ENCODE peak calls at places on chromosomes 7 and 10, in eight cellular contexts. One of them, this sample, is unnamed.

GRCh38 chr7:25846722-25847121 is 305.3 kb upstream of the NFE2L3 start:
- DNase-seq in GM23248: peak; percentile 72
- DNase-seq in effector memory CD4-positive, alpha-beta T cell: no peak
- DNase-seq in mammary epithelial cell: peak; percentile 28
- DNase-seq in Karpas-422: no peak
- DNase-seq in tibial nerve: peak; percentile 72
- DNase-seq in fibroblast of lung: peak; percentile 88
- DNase-seq in CD8-positive, alpha-beta memory T cell: no peak
- DNase-seq in this sample: no peak

GRCh38 chr7:48101880-48102448 is 12.9 kb downstream of the UPP1 start:
- DNase-seq in Karpas-422: peak; percentile 68
- DNase-seq in effector memory CD4-positive, alpha-beta T cell: no peak
- DNase-seq in GM23248: no peak
- DNase-seq in CD8-positive, alpha-beta memory T cell: no peak
- DNase-seq in mammary epithelial cell: no peak
- DNase-seq in fibroblast of lung: no peak
- DNase-seq in tibial nerve: no peak
- DNase-seq in this sample: no peak

GRCh38 chr7:135428011-135428410 is 81.9 kb downstream of the CNOT4 start:
- DNase-seq in effector memory CD4-positive, alpha-beta T cell: no peak
- DNase-seq in Karpas-422: no peak
- DNase-seq in mammary epithelial cell: no peak
- DNase-seq in fibroblast of lung: no peak
- DNase-seq in GM23248: no peak
- DNase-seq in tibial nerve: no peak
- DNase-seq in CD8-positive, alpha-beta memory T cell: no peak
- DNase-seq in this sample: no peak

GRCh38 chr7:73974948-73975926 is 52.7 kb upstream of the ELN start:
- DNase-seq in effector memory CD4-positive, alpha-beta T cell: no peak
- DNase-seq in GM23248: no peak
- DNase-seq in tibial nerve: no peak
- DNase-seq in CD8-positive, alpha-beta memory T cell: no peak
- DNase-seq in mammary epithelial cell: no peak
- DNase-seq in Karpas-422: no peak
- DNase-seq in fibroblast of lung: no peak
- DNase-seq in this sample: no peak

GRCh38 chr7:5677538-5678294 is 103.7 kb downstream of the RNF216 start:
- DNase-seq in Karpas-422: peak; percentile 92
- DNase-seq in effector memory CD4-positive, alpha-beta T cell: no peak
- DNase-seq in tibial nerve: peak; percentile 45
- DNase-seq in fibroblast of lung: peak; percentile 68
- DNase-seq in mammary epithelial cell: peak; percentile 63
- DNase-seq in GM23248: peak; percentile 86
- DNase-seq in CD8-positive, alpha-beta memory T cell: peak; percentile 42
- DNase-seq in this sample: no peak

GRCh38 chr7:14073543-14073942 is 84.1 kb upstream of the ETV1 start:
- DNase-seq in mammary epithelial cell: no peak
- DNase-seq in Karpas-422: no peak
- DNase-seq in GM23248: no peak
- DNase-seq in CD8-positive, alpha-beta memory T cell: no peak
- DNase-seq in fibroblast of lung: no peak
- DNase-seq in tibial nerve: no peak
- DNase-seq in effector memory CD4-positive, alpha-beta T cell: no peak
- DNase-seq in this sample: no peak

GRCh38 chr7:27640914-27641570 is 21.6 kb downstream of the HIBADH start:
- DNase-seq in tibial nerve: no peak
- DNase-seq in GM23248: peak; percentile 29
- DNase-seq in Karpas-422: no peak
- DNase-seq in fibroblast of lung: peak; percentile 76
- DNase-seq in CD8-positive, alpha-beta memory T cell: no peak
- DNase-seq in mammary epithelial cell: peak; percentile 48
- DNase-seq in effector memory CD4-positive, alpha-beta T cell: no peak
- DNase-seq in this sample: no peak

GRCh38 chr10:32971536-32972091 is 13.6 kb upstream of the ITGB1 start:
- DNase-seq in mammary epithelial cell: no peak
- DNase-seq in fibroblast of lung: no peak
- DNase-seq in CD8-positive, alpha-beta memory T cell: no peak
- DNase-seq in tibial nerve: no peak
- DNase-seq in effector memory CD4-positive, alpha-beta T cell: no peak
- DNase-seq in Karpas-422: peak; percentile 97
- DNase-seq in GM23248: no peak
- DNase-seq in this sample: no peak

GRCh38 chr10:17835688-17836087 is 26.5 kb downstream of the MRC1 start:
- DNase-seq in GM23248: peak; percentile 95
- DNase-seq in mammary epithelial cell: peak; percentile 82
- DNase-seq in effector memory CD4-positive, alpha-beta T cell: no peak
- DNase-seq in CD8-positive, alpha-beta memory T cell: no peak
- DNase-seq in Karpas-422: no peak
- DNase-seq in tibial nerve: no peak
- DNase-seq in fibroblast of lung: peak; percentile 96
- DNase-seq in this sample: no peak

GRCh38 chr7:106915873-106916272 is 50.8 kb downstream of the PIK3CG start:
- DNase-seq in tibial nerve: no peak
- DNase-seq in fibroblast of lung: no peak
- DNase-seq in CD8-positive, alpha-beta memory T cell: no peak
- DNase-seq in GM23248: no peak
- DNase-seq in effector memory CD4-positive, alpha-beta T cell: no peak
- DNase-seq in Karpas-422: no peak
- DNase-seq in mammary epithelial cell: no peak
- DNase-seq in this sample: no peak

GRCh38 chr10:4514445-4515108 is 311.4 kb upstream of the AKR1E2 start:
- DNase-seq in fibroblast of lung: no peak
- DNase-seq in tibial nerve: peak; percentile 28
- DNase-seq in Karpas-422: peak; percentile 65
- DNase-seq in effector memory CD4-positive, alpha-beta T cell: no peak
- DNase-seq in CD8-positive, alpha-beta memory T cell: no peak
- DNase-seq in mammary epithelial cell: no peak
- DNase-seq in GM23248: peak; percentile 12
- DNase-seq in this sample: no peak

GRCh38 chr7:45622058-45622457 is 47.9 kb downstream of the ADCY1 start:
- DNase-seq in mammary epithelial cell: no peak
- DNase-seq in effector memory CD4-positive, alpha-beta T cell: no peak
- DNase-seq in CD8-positive, alpha-beta memory T cell: no peak
- DNase-seq in GM23248: no peak
- DNase-seq in fibroblast of lung: no peak
- DNase-seq in Karpas-422: no peak
- DNase-seq in tibial nerve: no peak
- DNase-seq in this sample: no peak

GRCh38 chr7:117308891-117309290 is 14.0 kb downstream of the WNT2 start:
- DNase-seq in GM23248: no peak
- DNase-seq in fibroblast of lung: peak; percentile 30
- DNase-seq in mammary epithelial cell: no peak
- DNase-seq in tibial nerve: no peak
- DNase-seq in CD8-positive, alpha-beta memory T cell: no peak
- DNase-seq in Karpas-422: no peak
- DNase-seq in effector memory CD4-positive, alpha-beta T cell: no peak
- DNase-seq in this sample: no peak

GRCh38 chr7:45711161-45711490 is 137.0 kb downstream of the ADCY1 start:
- DNase-seq in mammary epithelial cell: no peak
- DNase-seq in fibroblast of lung: no peak
- DNase-seq in tibial nerve: no peak
- DNase-seq in effector memory CD4-positive, alpha-beta T cell: no peak
- DNase-seq in CD8-positive, alpha-beta memory T cell: no peak
- DNase-seq in GM23248: no peak
- DNase-seq in Karpas-422: no peak
- DNase-seq in this sample: no peak

GRCh38 chr7:131670401-131670800 is 114.0 kb upstream of the PODXL start:
- DNase-seq in fibroblast of lung: no peak
- DNase-seq in CD8-positive, alpha-beta memory T cell: no peak
- DNase-seq in Karpas-422: no peak
- DNase-seq in GM23248: no peak
- DNase-seq in effector memory CD4-positive, alpha-beta T cell: no peak
- DNase-seq in mammary epithelial cell: no peak
- DNase-seq in tibial nerve: no peak
- DNase-seq in this sample: no peak

GRCh38 chr7:80244206-80244956 is 109.8 kb downstream of the GNAI1 start:
- DNase-seq in CD8-positive, alpha-beta memory T cell: no peak
- DNase-seq in GM23248: peak; percentile 46
- DNase-seq in effector memory CD4-positive, alpha-beta T cell: no peak
- DNase-seq in mammary epithelial cell: no peak
- DNase-seq in tibial nerve: no peak
- DNase-seq in Karpas-422: no peak
- DNase-seq in fibroblast of lung: no peak
- DNase-seq in this sample: no peak

GRCh38 chr7:67604461-67605386 is 608.1 kb downstream of the TYW1 start:
- DNase-seq in fibroblast of lung: no peak
- DNase-seq in tibial nerve: no peak
- DNase-seq in effector memory CD4-positive, alpha-beta T cell: no peak
- DNase-seq in mammary epithelial cell: no peak
- DNase-seq in CD8-positive, alpha-beta memory T cell: no peak
- DNase-seq in GM23248: no peak
- DNase-seq in Karpas-422: no peak
- DNase-seq in this sample: no peak

GRCh38 chr7:151759591-151760042 is 117.3 kb downstream of the PRKAG2 start:
- DNase-seq in mammary epithelial cell: peak; percentile 60
- DNase-seq in Karpas-422: peak; percentile 87
- DNase-seq in effector memory CD4-positive, alpha-beta T cell: peak; percentile 24
- DNase-seq in fibroblast of lung: peak; percentile 52
- DNase-seq in CD8-positive, alpha-beta memory T cell: peak; percentile 65
- DNase-seq in GM23248: peak; percentile 75
- DNase-seq in tibial nerve: no peak
- DNase-seq in this sample: peak; percentile 67

GRCh38 chr10:133127291-133128125 is 32.5 kb upstream of the KNDC1 start:
- DNase-seq in CD8-positive, alpha-beta memory T cell: peak; percentile 6
- DNase-seq in tibial nerve: no peak
- DNase-seq in fibroblast of lung: no peak
- DNase-seq in Karpas-422: peak; percentile 55
- DNase-seq in GM23248: peak; percentile 50
- DNase-seq in effector memory CD4-positive, alpha-beta T cell: peak; percentile 20
- DNase-seq in mammary epithelial cell: no peak
- DNase-seq in this sample: no peak

GRCh38 chr10:114998993-114999392 is 61.0 kb downstream of the TRUB1 start:
- DNase-seq in fibroblast of lung: no peak
- DNase-seq in tibial nerve: no peak
- DNase-seq in Karpas-422: no peak
- DNase-seq in GM23248: no peak
- DNase-seq in CD8-positive, alpha-beta memory T cell: no peak
- DNase-seq in effector memory CD4-positive, alpha-beta T cell: no peak
- DNase-seq in mammary epithelial cell: no peak
- DNase-seq in this sample: no peak

GRCh38 chr10:13180788-13181187 is 19.4 kb downstream of the MCM10 start:
- DNase-seq in tibial nerve: no peak
- DNase-seq in Karpas-422: no peak
- DNase-seq in fibroblast of lung: no peak
- DNase-seq in mammary epithelial cell: no peak
- DNase-seq in effector memory CD4-positive, alpha-beta T cell: no peak
- DNase-seq in CD8-positive, alpha-beta memory T cell: no peak
- DNase-seq in GM23248: no peak
- DNase-seq in this sample: no peak

GRCh38 chr10:9814285-9814866 is 1203.3 kb upstream of the CELF2 start:
- DNase-seq in GM23248: peak; percentile 50
- DNase-seq in tibial nerve: no peak
- DNase-seq in Karpas-422: no peak
- DNase-seq in CD8-positive, alpha-beta memory T cell: no peak
- DNase-seq in fibroblast of lung: peak; percentile 69
- DNase-seq in effector memory CD4-positive, alpha-beta T cell: no peak
- DNase-seq in mammary epithelial cell: no peak
- DNase-seq in this sample: no peak

GRCh38 chr10:79165068-79165467 is 96.3 kb downstream of the ZMIZ1 start:
- DNase-seq in mammary epithelial cell: no peak
- DNase-seq in effector memory CD4-positive, alpha-beta T cell: no peak
- DNase-seq in Karpas-422: no peak
- DNase-seq in tibial nerve: no peak
- DNase-seq in GM23248: peak; percentile 33
- DNase-seq in fibroblast of lung: no peak
- DNase-seq in CD8-positive, alpha-beta memory T cell: no peak
- DNase-seq in this sample: no peak
- H3K27ac ChIP-seq in mammary epithelial cell: no peak overlapping the region
- H3K27ac ChIP-seq in effector memory CD4-positive, alpha-beta T cell: no peak overlapping the region
- H3K27ac ChIP-seq in Karpas-422: no peak overlapping the region
- H3K27ac ChIP-seq in tibial nerve: peak overlapping the region; percentile 51
- H3K27ac ChIP-seq in GM23248: peak overlapping the region; percentile 21
- H3K27ac ChIP-seq in fibroblast of lung: peak overlapping the region; percentile 37
- H3K27ac ChIP-seq in CD8-positive, alpha-beta memory T cell: no peak overlapping the region
- H3K27ac ChIP-seq in this sample: no peak overlapping the region

GRCh38 chr7:142796501-142797341 is 26.0 kb downstream of the PRSS2 start:
- DNase-seq in GM23248: peak; percentile 24
- DNase-seq in mammary epithelial cell: no peak
- DNase-seq in tibial nerve: no peak
- DNase-seq in fibroblast of lung: peak; percentile 17
- DNase-seq in CD8-positive, alpha-beta memory T cell: no peak
- DNase-seq in effector memory CD4-positive, alpha-beta T cell: no peak
- DNase-seq in Karpas-422: no peak
- DNase-seq in this sample: no peak
- H3K4me1 ChIP-seq in GM23248: peaks cover 4% of the 10 kb centered on the region
- H3K4me1 ChIP-seq in mammary epithelial cell: peaks cover 5% of the 10 kb centered on the region
- H3K4me1 ChIP-seq in tibial nerve: no peaks in the 10 kb centered on the region
- H3K4me1 ChIP-seq in fibroblast of lung: no peaks in the 10 kb centered on the region
- H3K4me1 ChIP-seq in CD8-positive, alpha-beta memory T cell: peaks cover 56% of the 10 kb centered on the region
- H3K4me1 ChIP-seq in effector memory CD4-positive, alpha-beta T cell: peaks cover 51% of the 10 kb centered on the region
- H3K4me1 ChIP-seq in Karpas-422: no peaks in the 10 kb centered on the region
- H3K4me1 ChIP-seq in this sample: peaks cover 42% of the 10 kb centered on the region

DNA sequence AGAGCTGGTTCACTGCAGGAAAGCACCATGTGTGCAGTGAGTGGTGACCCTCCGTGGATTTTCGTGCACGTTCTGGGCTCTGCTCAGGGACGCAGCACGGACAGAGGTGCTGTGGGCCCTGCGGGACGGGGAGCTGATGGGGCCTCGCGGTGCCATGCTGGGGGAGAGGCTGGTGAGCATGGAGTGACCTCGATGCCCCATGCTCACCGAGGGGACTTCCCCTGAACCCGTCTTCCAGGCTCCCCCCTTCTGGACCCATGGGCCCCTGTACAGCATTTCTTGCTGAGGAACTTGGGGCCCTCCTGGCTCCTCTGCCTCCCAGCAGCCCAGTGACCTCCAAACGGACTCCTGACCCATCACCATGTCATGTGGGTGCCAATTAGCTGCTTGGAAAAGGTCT is 253.7 kb downstream of the DNAJB6 start:
- DNase-seq in effector memory CD4-positive, alpha-beta T cell: no peak
- DNase-seq in fibroblast of lung: no peak
- DNase-seq in GM23248: no peak
- DNase-seq in CD8-positive, alpha-beta memory T cell: no peak
- DNase-seq in mammary epithelial cell: no peak
- DNase-seq in Karpas-422: no peak
- DNase-seq in tibial nerve: no peak
- DNase-seq in this sample: no peak
- H3K9me3 ChIP-seq in effector memory CD4-positive, alpha-beta T cell: no peaks in the 10 kb centered on the region
- H3K9me3 ChIP-seq in fibroblast of lung: no peaks in the 10 kb centered on the region
- H3K9me3 ChIP-seq in GM23248: no peaks in the 10 kb centered on the region
- H3K9me3 ChIP-seq in CD8-positive, alpha-beta memory T cell: no peaks in the 10 kb centered on the region
- H3K9me3 ChIP-seq in mammary epithelial cell: peaks cover 48% of the 10 kb centered on the region
- H3K9me3 ChIP-seq in Karpas-422: no peaks in the 10 kb centered on the region
- H3K9me3 ChIP-seq in tibial nerve: no peaks in the 10 kb centered on the region
- H3K9me3 ChIP-seq in this sample: no peaks in the 10 kb centered on the region

DNA sequence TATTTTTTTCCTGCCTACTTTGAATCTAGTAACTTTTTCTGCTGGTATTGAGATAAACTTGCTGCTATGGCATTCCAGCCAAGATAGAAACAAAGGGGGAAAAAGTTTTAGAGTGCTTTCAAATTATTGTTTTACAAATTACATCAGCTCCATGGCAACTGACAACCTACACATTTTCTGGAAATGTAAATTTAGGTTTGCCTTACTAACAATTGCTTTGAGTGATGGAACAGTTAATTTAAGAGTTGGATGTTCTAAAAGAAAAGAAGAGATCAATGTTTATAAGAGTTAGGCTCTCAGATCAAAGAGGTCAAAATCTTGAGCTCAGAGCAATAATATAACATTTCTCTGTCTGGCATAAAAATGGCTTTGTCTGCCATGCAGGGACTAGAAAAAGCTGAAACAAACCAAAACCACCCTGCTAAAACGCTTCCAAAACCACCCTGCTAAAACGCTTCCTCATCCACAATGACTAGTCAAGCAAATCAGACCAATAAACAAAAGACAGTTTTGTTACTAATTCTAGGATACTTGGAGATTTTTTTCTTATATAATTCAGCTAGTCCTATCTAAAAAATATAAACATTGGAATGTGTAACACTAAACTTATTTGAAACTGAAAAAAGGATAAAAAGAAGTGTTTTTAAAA is 32.4 kb downstream of the ORC5 start:
- DNase-seq in mammary epithelial cell: no peak
- DNase-seq in CD8-positive, alpha-beta memory T cell: no peak
- DNase-seq in GM23248: no peak
- DNase-seq in tibial nerve: no peak
- DNase-seq in fibroblast of lung: no peak
- DNase-seq in Karpas-422: no peak
- DNase-seq in effector memory CD4-positive, alpha-beta T cell: no peak
- DNase-seq in this sample: no peak
- H3K27ac ChIP-seq in mammary epithelial cell: no peak overlapping the region
- H3K27ac ChIP-seq in CD8-positive, alpha-beta memory T cell: no peak overlapping the region
- H3K27ac ChIP-seq in GM23248: no peak overlapping the region
- H3K27ac ChIP-seq in tibial nerve: no peak overlapping the region
- H3K27ac ChIP-seq in fibroblast of lung: no peak overlapping the region
- H3K27ac ChIP-seq in Karpas-422: no peak overlapping the region
- H3K27ac ChIP-seq in effector memory CD4-positive, alpha-beta T cell: no peak overlapping the region
- H3K27ac ChIP-seq in this sample: no peak overlapping the region

This sample was measured in naive thymus-derived CD4-positive, alpha-beta T cell.